ENCODE peak calls at places on chromosomes 12 and 14, in four cellular contexts. B, P, L and A are unnamed samples.

GRCh38 chr12:15601210-15601800 is 187.9 kb downstream of the EPS8 start:
- DNase-seq in B (no peak), P (no peak), L (no peak), A (no peak)

GRCh38 chr14:43934102-43934501 is 573.0 kb downstream of the FSCB start:
- DNase-seq in B (no peak), P (no peak), L (no peak), A (no peak)

GRCh38 chr12:85155791-85156190 is 119.6 kb downstream of the LRRIQ1 start:
- DNase-seq in B (peak; percentile 4), P (no peak), L (no peak), A (no peak)

GRCh38 chr12:90999518-90999917 is 5.3 kb downstream of the EPYC start:
- DNase-seq in B (no peak), P (no peak), L (no peak), A (no peak)

GRCh38 chr12:116710367-116710766 is 27.5 kb downstream of the SPRING1 start:
- DNase-seq in B (no peak), P (no peak), L (no peak), A (no peak)

GRCh38 chr12:49033611-49034286 is 15.2 kb upstream of the PRKAG1 start:
- DNase-seq in B (no peak), P (no peak), L (no peak), A (no peak)

GRCh38 chr12:3171195-3171591 is 94.0 kb downstream of the TSPAN9 start:
- DNase-seq in B (no peak), P (no peak), L (no peak), A (no peak)

GRCh38 chr14:96204151-96205058 is at the start of gene BDKRB2:
- DNase-seq in B (peak; percentile 80), P (peak; percentile 45), L (peak; percentile 90), A (peak; percentile 42)

GRCh38 chr12:104422441-104422840 is 34.3 kb upstream of the CHST11 start:
- DNase-seq in B (no peak), P (no peak), L (no peak), A (no peak)

GRCh38 chr12:4303750-4304149 is 17.3 kb upstream of the TIGAR start:
- DNase-seq in B (no peak), P (no peak), L (no peak), A (no peak)

GRCh38 chr12:132218915-132219314 is 74.7 kb downstream of the NOC4L start:
- DNase-seq in B (peak; percentile 29), P (no peak), L (peak; percentile 37), A (no peak)

GRCh38 chr12:110750784-110751461 is 8.2 kb upstream of the PPP1CC start:
- DNase-seq in B (no peak), P (peak; percentile 15), L (no peak), A (peak; percentile 12)

GRCh38 chr12:50650285-50650684 is 113.6 kb upstream of the ATF1 start:
- DNase-seq in B (no peak), P (no peak), L (no peak), A (no peak)